ENCODE peak calls at places on chromosomes 3 and 15, in six cellular contexts. Q is lower lobe of right lung, K is sigmoid colon, R is psoas muscle, B is tibial nerve, N is heart left ventricle. D is an unnamed sample.

GRCh38 chr15:72507402-72507801 is 33.3 kb downstream of the ARIH1 start:
- DNase-seq in Q (no peak), K (no peak), R (no peak), B (no peak), N (no peak), D (no peak)

GRCh38 chr15:27587810-27588209 is 511.3 kb downstream of the OCA2 start:
- DNase-seq in Q (no peak), K (no peak), R (no peak), B (no peak), N (no peak), D (no peak)

GRCh38 chr3:39499651-39500273 is 32.3 kb downstream of the MOBP start:
- DNase-seq in Q (no peak), K (no peak), R (no peak), B (no peak), N (no peak), D (no peak)

GRCh38 chr3:51710631-51711351 is 3.9 kb downstream of the GRM2 start:
- DNase-seq in Q (no peak), K (no peak), R (no peak), B (no peak), N (no peak), D (peak)

GRCh38 chr3:115784739-115785571 is 161.6 kb downstream of the GAP43 start:
- DNase-seq in Q (no peak), K (no peak), R (no peak), B (no peak), N (no peak), D (no peak)

GRCh38 chr3:157088506-157089454 is 71.2 kb downstream of the CCNL1 start:
- DNase-seq in Q (peak), K (peak), R (peak), B (peak), N (peak), D (peak)

GRCh38 chr15:101288905-101289513 is 6.0 kb downstream of the SNRPA1 start:
- DNase-seq in Q (no peak), K (no peak), R (no peak), B (no peak), N (no peak), D (no peak)

GRCh38 chr3:125337506-125337905 is 37.6 kb downstream of the ZNF148 start:
- DNase-seq in Q (no peak), K (no peak), R (no peak), B (no peak), N (no peak), D (no peak)

GRCh38 chr15:32844118-32844711 is 126.4 kb downstream of the GREM1 start:
- DNase-seq in Q (no peak), K (no peak), R (no peak), B (no peak), N (no peak), D (no peak)

GRCh38 chr3:151290673-151291072 is 12.3 kb upstream of the P2RY14 start:
- DNase-seq in Q (no peak), K (no peak), R (no peak), B (no peak), N (no peak), D (no peak)

GRCh38 chr3:99128205-99128604 is 226.7 kb upstream of the DCBLD2 start:
- DNase-seq in Q (no peak), K (no peak), R (no peak), B (no peak), N (no peak), D (no peak)

GRCh38 chr15:43920815-43921214 is 94.0 kb downstream of the WDR76 start:
- DNase-seq in Q (no peak), K (no peak), R (no peak), B (no peak), N (no peak), D (no peak)

GRCh38 chr15:96363692-96364091 is 33.2 kb downstream of the NR2F2 start:
- DNase-seq in Q (no peak), K (no peak), R (no peak), B (no peak), N (no peak), D (no peak)

GRCh38 chr15:85494035-85494793 is 113.8 kb downstream of the AKAP13 start:
- DNase-seq in Q (no peak), K (no peak), R (no peak), B (no peak), N (no peak), D (no peak)

GRCh38 chr3:185297867-185298266 is 44.0 kb upstream of the EHHADH start:
- DNase-seq in Q (no peak), K (no peak), R (no peak), B (no peak), N (no peak), D (no peak)

GRCh38 chr15:52146261-52146660 is 33.7 kb upstream of the BCL2L10 start:
- DNase-seq in Q (no peak), K (no peak), R (no peak), B (no peak), N (no peak), D (no peak)

GRCh38 chr3:10394491-10395025 is 73.6 kb upstream of the SEC13 start:
- DNase-seq in Q (no peak), K (no peak), R (no peak), B (no peak), N (no peak), D (no peak)

GRCh38 chr3:10395671-10396070 is 74.8 kb upstream of the SEC13 start:
- DNase-seq in Q (no peak), K (no peak), R (no peak), B (no peak), N (no peak), D (no peak)

GRCh38 chr3:10396931-10397330 is 76.0 kb upstream of the SEC13 start:
- DNase-seq in Q (no peak), K (no peak), R (no peak), B (no peak), N (no peak), D (no peak)

GRCh38 chr3:10395196-10395595 is 74.3 kb upstream of the SEC13 start:
- DNase-seq in Q (no peak), K (no peak), R (no peak), B (no peak), N (no peak), D (no peak)

DNA sequence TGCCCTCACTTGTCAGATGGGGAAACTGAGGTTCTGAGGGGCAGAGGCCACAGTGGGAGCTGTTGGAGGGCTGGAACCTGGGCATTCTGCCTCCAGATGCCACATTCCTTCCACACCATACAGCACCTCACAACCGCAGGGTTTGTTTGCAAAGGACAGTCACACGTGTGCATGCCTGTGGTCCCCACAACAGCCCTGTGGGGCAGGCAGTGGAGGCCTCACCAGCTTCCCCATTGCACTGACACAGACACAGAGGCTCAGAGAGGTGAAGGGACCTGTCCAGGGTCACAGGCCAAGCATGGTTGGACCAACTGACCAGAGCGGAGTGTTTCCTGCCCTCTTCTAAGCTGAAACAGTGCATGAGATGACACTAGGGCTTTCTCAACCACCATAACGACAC is 75.2 kb upstream of the SEC13 start:
- DNase-seq in Q (no peak), K (no peak), R (no peak), B (no peak), N (no peak), D (no peak)
- H3K27ac ChIP-seq in Q (no peak), K (no peak), R (no peak), B (no peak), N (no peak), D (no peak)

DNA sequence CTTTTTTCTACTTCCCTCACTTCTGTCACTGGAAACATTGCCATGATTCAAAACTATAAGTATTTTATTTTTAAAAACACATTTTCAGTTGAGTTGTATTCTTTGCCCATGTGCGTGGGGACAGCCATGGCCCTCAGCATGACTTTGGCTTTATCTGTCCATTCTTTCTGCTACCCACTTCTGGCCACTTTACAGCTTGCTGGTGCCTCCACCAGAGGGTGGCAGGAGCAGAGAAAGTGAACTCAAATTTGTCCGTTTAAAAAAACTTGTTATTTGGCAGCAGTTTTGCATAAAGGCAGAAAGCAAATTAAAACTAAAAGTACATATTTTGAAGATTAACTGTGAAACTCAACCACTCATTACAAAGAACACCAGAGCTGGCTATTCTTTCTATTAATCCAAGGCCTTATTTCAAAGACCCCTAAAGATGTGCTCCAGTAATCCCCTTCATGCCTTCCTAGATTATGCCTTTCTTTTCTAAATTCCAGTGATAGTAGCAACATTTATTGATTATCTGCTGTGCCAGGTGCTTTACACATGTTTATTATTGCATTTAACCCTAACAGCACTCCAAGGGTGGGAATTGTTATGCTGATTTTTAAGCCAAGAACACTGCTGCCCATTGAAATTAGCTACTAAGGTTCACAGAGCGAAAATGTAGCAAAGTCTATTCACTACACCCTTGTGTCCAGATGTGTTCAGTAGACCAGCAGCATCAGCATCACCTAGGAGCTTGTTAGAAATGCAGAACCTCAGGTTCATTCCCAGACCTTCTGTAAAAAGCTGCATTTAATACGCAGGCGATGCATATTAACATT is 134.8 kb downstream of the THRB start:
- DNase-seq in Q (no peak), K (no peak), R (no peak), B (no peak), N (no peak), D (no peak)
- TF ChIP-seq CTCF in Q (no peak), K (no peak), R (peak), B (no peak), N (no peak), D (no peak)

GRCh38 chr3:29022976-29023375 is 257.9 kb upstream of the RBMS3 start:
- DNase-seq in Q (no peak), K (no peak), R (no peak), B (no peak), N (no peak), D (no peak)

GRCh38 chr3:29026301-29026700 is 254.6 kb upstream of the RBMS3 start:
- DNase-seq in Q (no peak), K (no peak), R (no peak), B (no peak), N (no peak), D (no peak)

DNA sequence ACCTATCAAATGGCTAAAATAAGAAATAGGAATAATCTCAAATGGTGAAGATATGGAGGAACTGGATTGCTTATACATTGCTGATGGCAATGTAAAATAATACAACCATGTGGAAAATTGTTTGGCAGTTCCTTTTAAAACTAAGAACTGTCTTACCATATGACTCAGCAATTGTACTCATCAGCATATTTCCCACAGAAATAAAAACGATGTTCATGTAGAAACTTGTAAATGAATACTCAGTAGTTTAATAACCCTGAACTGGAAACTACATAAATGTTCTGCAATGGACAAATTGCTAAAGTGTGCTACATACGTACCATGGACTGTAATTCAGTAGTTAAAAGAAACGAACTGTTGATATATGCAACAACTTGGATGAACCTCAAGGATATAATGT is 253.9 kb upstream of the RBMS3 start:
- DNase-seq in Q (no peak), K (no peak), R (no peak), B (no peak), N (no peak), D (no peak)
- H3K27ac ChIP-seq in Q (no peak), K (no peak), R (no peak), B (no peak), N (no peak), D (no peak)

GRCh38 chr3:66501483-66502266 is 853 bp upstream of the LRIG1 start:
- DNase-seq in Q (no peak), K (no peak), R (no peak), B (no peak), N (no peak), D (no peak)
- TF ChIP-seq CTCF in Q (no peak), K (peak), R (no peak), B (no peak), N (no peak), D (no peak)

DNA sequence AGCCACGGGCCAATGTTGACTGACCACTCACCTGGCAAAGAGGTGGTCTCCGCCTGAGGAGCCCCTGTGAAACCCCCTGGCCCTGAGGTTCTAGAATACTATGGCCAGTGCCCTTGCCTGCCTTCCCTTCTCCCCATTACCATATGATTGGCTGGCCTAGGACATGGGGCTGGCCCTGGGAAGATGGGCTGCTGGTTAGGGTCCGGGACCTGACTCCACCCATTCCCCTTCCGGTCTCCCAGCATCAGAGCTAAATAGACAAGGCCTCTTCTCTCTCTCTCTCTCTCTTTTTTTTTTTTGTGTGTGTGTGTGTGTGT is 3.8 kb downstream of the CSK start:
- DNase-seq in Q (no peak), K (peak), R (no peak), B (no peak), N (no peak), D (no peak)
- H3K27ac ChIP-seq in Q (peak), K (no peak), R (peak), B (peak), N (peak), D (no peak)

GRCh38 chr3:32132706-32133105 is 26.3 kb downstream of the GPD1L start:
- DNase-seq in Q (no peak), K (no peak), R (no peak), B (no peak), N (no peak), D (no peak)
- TF ChIP-seq CTCF in Q (no peak), K (no peak), R (no peak), B (no peak), N (no peak), D (no peak)

GRCh38 chr3:48686538-48687219 is 964 bp upstream of the NCKIPSD start:
- DNase-seq in Q (no peak), K (no peak), R (no peak), B (no peak), N (no peak), D (no peak)

GRCh38 chr3:48688737-48689075 is 3.0 kb upstream of the NCKIPSD start:
- DNase-seq in Q (no peak), K (no peak), R (no peak), B (no peak), N (no peak), D (no peak)

GRCh38 chr3:48685603-48686511 is at the start of gene NCKIPSD:
- DNase-seq in Q (peak), K (peak), R (peak), B (peak), N (peak), D (peak)

GRCh38 chr3:48688032-48688736 is 2.5 kb upstream of the NCKIPSD start:
- DNase-seq in Q (no peak), K (no peak), R (no peak), B (no peak), N (no peak), D (no peak)

GRCh38 chr3:48687220-48687678 is 1.5 kb upstream of the NCKIPSD start:
- DNase-seq in Q (no peak), K (no peak), R (no peak), B (no peak), N (no peak), D (no peak)
- H3K27ac ChIP-seq in Q (no peak), K (no peak), R (peak), B (peak), N (no peak), D (peak)

GRCh38 chr15:80744411-80744810 is 34.8 kb upstream of the CEMIP start:
- DNase-seq in Q (no peak), K (no peak), R (no peak), B (no peak), N (no peak), D (no peak)

GRCh38 chr15:80745888-80746287 is 33.3 kb upstream of the CEMIP start:
- DNase-seq in Q (no peak), K (no peak), R (no peak), B (no peak), N (no peak), D (no peak)

GRCh38 chr15:80744826-80745225 is 34.3 kb upstream of the CEMIP start:
- DNase-seq in Q (no peak), K (no peak), R (no peak), B (no peak), N (no peak), D (no peak)

GRCh38 chr15:80749589-80749988 is 29.6 kb upstream of the CEMIP start:
- DNase-seq in Q (no peak), K (no peak), R (no peak), B (no peak), N (no peak), D (no peak)

GRCh38 chr15:80747317-80748053 is 31.7 kb upstream of the CEMIP start:
- DNase-seq in Q (no peak), K (no peak), R (no peak), B (no peak), N (no peak), D (no peak)
- TF ChIP-seq CTCF in Q (no peak), K (no peak), R (no peak), B (no peak), N (no peak), D (no peak)

D was measured in coronary artery.